ENCODE peak calls at places on chromosomes 6 and 20, in five cellular contexts. S is H54, P is NCI-H2171, Q is fibroblast of lung, G is endothelial cell. Y is an unnamed sample.

GRCh38 chr20:24147479-24147878 is 158.9 kb upstream of the GGTLC1 start:
- DNase-seq in S (no peak), P (no peak), Q (no peak), G (no peak), Y (no peak)

GRCh38 chr6:44539701-44540100 is 152.2 kb downstream of the CDC5L start:
- DNase-seq in S (no peak), P (no peak), Q (no peak), G (no peak), Y (no peak)

GRCh38 chr6:16619017-16619416 is 142.2 kb downstream of the ATXN1 start:
- DNase-seq in S (no peak), P (no peak), Q (peak; percentile 18), G (no peak), Y (no peak)

GRCh38 chr6:146444195-146444594 is 99.4 kb upstream of the RAB32 start:
- DNase-seq in S (no peak), P (no peak), Q (no peak), G (no peak), Y (no peak)

GRCh38 chr6:147837540-147837939 is 329.1 kb downstream of the SAMD5 start:
- DNase-seq in S (no peak), P (no peak), Q (no peak), G (no peak), Y (no peak)

GRCh38 chr6:137217801-137218472 is 1.2 kb downstream of the IFNGR1 start:
- DNase-seq in S (no peak), P (no peak), Q (peak; percentile 48), G (no peak), Y (no peak)

GRCh38 chr6:91731939-91732338 is 1145.1 kb upstream of the MAP3K7 start:
- DNase-seq in S (no peak), P (no peak), Q (no peak), G (no peak), Y (no peak)

GRCh38 chr6:22361576-22361975 is 64.7 kb upstream of the PRL start:
- DNase-seq in S (no peak), P (no peak), Q (no peak), G (no peak), Y (no peak)

GRCh38 chr6:155440758-155441157 is 14.9 kb downstream of the NOX3 start:
- DNase-seq in S (no peak), P (peak; percentile 31), Q (no peak), G (no peak), Y (no peak)

GRCh38 chr6:143061597-143062385 is 1.1 kb downstream of the AIG1 start:
- DNase-seq in S (no peak), P (no peak), Q (no peak), G (no peak), Y (no peak)

GRCh38 chr20:8581451-8582183 is 449.6 kb downstream of the PLCB1 start:
- DNase-seq in S (no peak), P (no peak), Q (no peak), G (no peak), Y (no peak)

GRCh38 chr20:49894073-49894470 is 21.3 kb downstream of the SPATA2 start:
- DNase-seq in S (no peak), P (no peak), Q (no peak), G (no peak), Y (no peak)

GRCh38 chr20:5996765-5997164 is 46.3 kb downstream of the MCM8 start:
- DNase-seq in S (no peak), P (no peak), Q (no peak), G (no peak), Y (no peak)

GRCh38 chr20:53079483-53079810 is 107.3 kb downstream of the TSHZ2 start:
- DNase-seq in S (no peak), P (no peak), Q (no peak), G (no peak), Y (no peak)

GRCh38 chr6:78910611-78911134 is 43.3 kb downstream of the IRAK1BP1 start:
- DNase-seq in S (no peak), P (no peak), Q (peak; percentile 6), G (peak; percentile 60), Y (no peak)

GRCh38 chr6:169208011-169208410 is 45.6 kb downstream of the THBS2 start:
- DNase-seq in S (no peak), P (no peak), Q (no peak), G (no peak), Y (no peak)

GRCh38 chr6:19988555-19988954 is 151.4 kb downstream of the ID4 start:
- DNase-seq in S (no peak), P (no peak), Q (peak; percentile 10), G (peak; percentile 29), Y (peak; percentile 16)

GRCh38 chr20:58640446-58640845 is 10.6 kb upstream of the STX16 start:
- DNase-seq in S (no peak), P (no peak), Q (no peak), G (no peak), Y (no peak)

GRCh38 chr6:14499804-14500203 is 382.2 kb downstream of the CD83 start:
- DNase-seq in S (peak; percentile 76), P (peak; percentile 15), Q (peak; percentile 66), G (no peak), Y (peak; percentile 9)

GRCh38 chr6:12538881-12539357 is 177.6 kb upstream of the PHACTR1 start:
- DNase-seq in S (no peak), P (no peak), Q (no peak), G (no peak), Y (no peak)

GRCh38 chr20:17712201-17712600 is 12.4 kb downstream of the BANF2 start:
- DNase-seq in S (no peak), P (no peak), Q (no peak), G (no peak), Y (no peak)

GRCh38 chr20:41443667-41444066 is 77.0 kb upstream of the EMILIN3 start:
- DNase-seq in S (no peak), P (no peak), Q (no peak), G (no peak), Y (no peak)

GRCh38 chr6:3739311-3739897 is 12.1 kb downstream of the PXDC1 start:
- DNase-seq in S (no peak), P (no peak), Q (no peak), G (no peak), Y (no peak)

GRCh38 chr6:79536615-79536968 is 638 bp downstream of the LCA5 start:
- DNase-seq in S (no peak), P (no peak), Q (peak; percentile 58), G (no peak), Y (no peak)

GRCh38 chr6:159014406-159014805 is 14.4 kb upstream of the RSPH3 start:
- DNase-seq in S (no peak), P (no peak), Q (no peak), G (no peak), Y (no peak)

GRCh38 chr20:1108437-1108920 is 9.9 kb upstream of the PSMF1 start:
- DNase-seq in S (peak; percentile 45), P (peak; percentile 48), Q (peak; percentile 25), G (peak; percentile 69), Y (peak; percentile 56)

Y was measured in NCI-H460.